ENCODE peak calls at places on chromosomes 11 and 22, in ten cellular contexts. E is DND-41, O is adipocyte, Y is AG10803, D is cardiac muscle cell, I is pancreas, N is astrocyte of the spinal cord, Z is endodermal cell, L is neural progenitor cell, V is HFF-Myc. F is an unnamed sample.

GRCh38 chr22:47357493-47357892 is 595.0 kb downstream of the TBC1D22A start:
- DNase-seq in L (no peak), V (no peak), Z (no peak), O (no peak), N (no peak), I (no peak), E (no peak), D (no peak), Y (no peak), F (no peak)

GRCh38 chr11:103413266-103413888 is 304.2 kb downstream of the DYNC2H1 start:
- DNase-seq in Z (no peak), V (no peak), N (peak; percentile 26), L (no peak), O (peak; percentile 28), E (no peak), I (no peak), Y (no peak), D (no peak), F (no peak)

GRCh38 chr11:122812612-122813011 is 25.7 kb upstream of the CRTAM start:
- DNase-seq in D (no peak), I (no peak), Y (no peak), N (no peak), E (no peak), O (no peak), L (no peak), Z (no peak), V (no peak), F (peak; percentile 23)

GRCh38 chr11:33655842-33656600 is 44.6 kb downstream of the C11orf91 start:
- DNase-seq in O (no peak), N (no peak), L (no peak), E (no peak), Z (no peak), D (no peak), V (no peak), Y (no peak), I (no peak), F (no peak)

GRCh38 chr11:67504023-67504949 is 877 bp downstream of the PITPNM1 start:
- DNase-seq in Y (no peak), D (peak; percentile 57), L (peak; percentile 78), E (peak; percentile 40), V (no peak), N (peak; percentile 15), Z (peak; percentile 73), O (peak; percentile 69), I (peak; percentile 90), F (no peak)

GRCh38 chr22:23818541-23818940 is 20.3 kb downstream of the DERL3 start:
- DNase-seq in Z (no peak), E (no peak), N (no peak), I (no peak), D (no peak), V (no peak), L (no peak), O (no peak), Y (no peak), F (no peak)

GRCh38 chr11:104623518-104623917 is 274.7 kb downstream of the CASP12 start:
- DNase-seq in V (no peak), Z (no peak), Y (peak; percentile 22), E (no peak), N (peak; percentile 14), O (peak; percentile 49), L (no peak), D (no peak), I (no peak), F (no peak)

GRCh38 chr11:76120513-76121081 is 85.7 kb downstream of the WNT11 start:
- DNase-seq in O (peak; percentile 41), N (peak; percentile 25), I (no peak), L (peak; percentile 63), V (no peak), Z (peak; percentile 67), Y (peak; percentile 42), D (no peak), E (no peak), F (no peak)

GRCh38 chr22:30314918-30315317 is 11.8 kb downstream of the TBC1D10A start:
- DNase-seq in D (no peak), Y (no peak), L (no peak), O (no peak), E (no peak), I (no peak), Z (no peak), N (no peak), V (no peak), F (no peak)

GRCh38 chr22:22728382-22728781 is 84.0 kb downstream of the GGTLC2 start:
- DNase-seq in D (no peak), L (no peak), I (no peak), V (no peak), E (no peak), Y (no peak), O (no peak), N (no peak), Z (no peak), F (no peak)

GRCh38 chr11:116730568-116730967 is 42.2 kb downstream of the BUD13 start:
- DNase-seq in Z (peak; percentile 40), V (no peak), D (no peak), L (no peak), Y (no peak), O (no peak), E (no peak), N (no peak), I (no peak), F (no peak)

GRCh38 chr11:1746516-1746931 is 3.9 kb downstream of the IFITM10 start:
- DNase-seq in L (no peak), V (no peak), Y (no peak), D (no peak), Z (peak; percentile 36), N (no peak), O (no peak), I (no peak), E (no peak), F (no peak)

GRCh38 chr11:67274768-67275605 is 8.7 kb downstream of the GRK2 start:
- DNase-seq in I (peak; percentile 70), E (no peak), O (no peak), L (no peak), V (no peak), N (no peak), D (no peak), Z (no peak), Y (no peak), F (no peak)

GRCh38 chr11:12185914-12186313 is 75.5 kb downstream of the MICAL2 start:
- DNase-seq in O (peak; percentile 69), L (peak; percentile 59), V (no peak), I (no peak), E (peak; percentile 29), D (peak; percentile 88), Y (no peak), Z (no peak), N (peak; percentile 70), F (no peak)

GRCh38 chr11:130020323-130020722 is 17.7 kb upstream of the PRDM10 start:
- DNase-seq in N (no peak), E (no peak), Z (peak; percentile 51), D (no peak), Y (peak; percentile 62), V (no peak), I (no peak), O (no peak), L (no peak), F (no peak)

GRCh38 chr11:68840661-68841653 is 759 bp downstream of the CPT1A start:
- DNase-seq in D (peak; percentile 33), V (no peak), O (peak; percentile 70), E (peak; percentile 49), Z (peak; percentile 79), I (peak; percentile 87), N (peak; percentile 34), Y (peak; percentile 34), L (peak; percentile 34), F (no peak)
- H3K4me3 ChIP-seq in D (peak overlapping the region; percentile 30), V (peak overlapping the region; percentile 50), O (peak overlapping the region; percentile 82), E (peak overlapping the region; percentile 58), Z (peak overlapping the region; percentile 86), I (peak overlapping the region; percentile 79), N (peak overlapping the region; percentile 73), Y (peak overlapping the region; percentile 78), L (peak overlapping the region; percentile 39), F (peak overlapping the region; percentile 85)

GRCh38 chr11:36433896-36434295 is 76.2 kb downstream of the TRAF6 start:
- DNase-seq in V (no peak), D (no peak), Z (no peak), I (no peak), O (no peak), L (no peak), Y (no peak), N (no peak), E (no peak), F (no peak)

GRCh38 chr11:36432747-36433146 is 77.3 kb downstream of the TRAF6 start:
- DNase-seq in V (no peak), Z (no peak), I (no peak), Y (no peak), L (no peak), N (no peak), E (no peak), D (no peak), O (no peak), F (no peak)

GRCh38 chr11:36432093-36432469 is 78.0 kb downstream of the TRAF6 start:
- DNase-seq in E (no peak), L (no peak), V (no peak), I (no peak), D (no peak), N (no peak), Z (no peak), Y (no peak), O (no peak), F (no peak)

GRCh38 chr11:36427876-36428275 is 82.2 kb downstream of the TRAF6 start:
- DNase-seq in Y (peak; percentile 34), V (no peak), D (no peak), I (no peak), N (no peak), E (no peak), L (no peak), O (no peak), Z (no peak), F (no peak)

GRCh38 chr11:36431429-36432092 is 78.5 kb downstream of the TRAF6 start:
- DNase-seq in N (peak; percentile 98), I (no peak), E (no peak), Y (peak; percentile 96), D (no peak), Z (no peak), V (peak; percentile 61), O (peak; percentile 87), L (peak; percentile 10), F (no peak)
- H3K4me3 ChIP-seq in N (peak overlapping the region; percentile 22), I (no peak overlapping the region), E (no peak overlapping the region), Y (no peak overlapping the region), D (no peak overlapping the region), Z (no peak overlapping the region), V (no peak overlapping the region), O (no peak overlapping the region), L (no peak overlapping the region), F (no peak overlapping the region)

DNA sequence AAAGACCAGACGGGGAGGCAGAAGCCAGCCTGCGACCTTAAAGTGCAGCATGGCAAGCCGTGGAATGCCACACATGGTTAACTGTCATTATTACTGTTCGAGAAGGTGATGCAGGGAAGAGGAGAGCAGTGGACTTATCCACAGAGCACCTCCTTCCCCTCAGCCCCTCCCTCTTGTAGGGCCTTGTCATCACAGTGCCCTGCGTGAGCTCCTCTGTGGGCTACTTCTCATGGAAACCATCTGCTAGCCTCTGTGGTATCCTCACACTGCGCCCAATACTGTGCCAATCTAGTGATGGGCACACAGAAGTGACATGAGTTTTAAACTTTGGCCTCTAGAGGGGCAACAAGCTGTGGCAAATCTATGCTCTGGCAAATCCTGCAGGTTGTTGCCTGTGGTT is 18.2 kb upstream of the CCDC134 start:
- DNase-seq in L (no peak), N (no peak), O (no peak), E (no peak), D (no peak), I (no peak), V (no peak), Z (no peak), Y (no peak), F (no peak)
- H3K4me3 ChIP-seq in L (no peak overlapping the region), N (no peak overlapping the region), O (no peak overlapping the region), E (no peak overlapping the region), D (no peak overlapping the region), I (no peak overlapping the region), V (no peak overlapping the region), Z (no peak overlapping the region), Y (no peak overlapping the region), F (no peak overlapping the region)

GRCh38 chr11:61354208-61354607 is 7.5 kb downstream of the CYB561A3 start:
- DNase-seq in D (no peak), I (no peak), L (no peak), E (no peak), Z (no peak), O (no peak), N (no peak), V (no peak), Y (no peak), F (no peak)
- H3K4me3 ChIP-seq in D (no peak overlapping the region), I (no peak overlapping the region), L (no peak overlapping the region), E (no peak overlapping the region), Z (no peak overlapping the region), O (no peak overlapping the region), N (no peak overlapping the region), V (no peak overlapping the region), Y (no peak overlapping the region), F (no peak overlapping the region)

F was measured in Jurkat, Clone E6-1.